ENCODE peak calls at places on chromosome 12, in four cellular contexts. One of them, this sample, is unnamed.

GRCh38 chr12:51827925-51828818 is 20.3 kb downstream of the FIGNL2 start:
- DNase-seq in HT-29: no peak
- DNase-seq in astrocyte of the hippocampus: peak; percentile 72
- DNase-seq in endothelial cell: no peak
- DNase-seq in this sample: no peak

GRCh38 chr12:123990512-123990911 is 17.5 kb downstream of the ZNF664 start:
- DNase-seq in astrocyte of the hippocampus: no peak
- DNase-seq in endothelial cell: peak; percentile 23
- DNase-seq in HT-29: no peak
- DNase-seq in this sample: no peak

GRCh38 chr12:57756406-57757341 is 1.8 kb downstream of the MARCHF9 start:
- DNase-seq in HT-29: peak; percentile 59
- DNase-seq in endothelial cell: peak; percentile 79
- DNase-seq in astrocyte of the hippocampus: peak; percentile 64
- DNase-seq in this sample: peak; percentile 93

GRCh38 chr12:124621296-124621660 is 53.9 kb upstream of the NCOR2 start:
- DNase-seq in astrocyte of the hippocampus: peak; percentile 94
- DNase-seq in endothelial cell: no peak
- DNase-seq in HT-29: no peak
- DNase-seq in this sample: no peak

GRCh38 chr12:15168279-15168678 is 52.9 kb downstream of the RERG start:
- DNase-seq in endothelial cell: no peak
- DNase-seq in HT-29: no peak
- DNase-seq in astrocyte of the hippocampus: no peak
- DNase-seq in this sample: no peak

GRCh38 chr12:105948331-105948730 is 190.4 kb downstream of the NUAK1 start:
- DNase-seq in astrocyte of the hippocampus: peak; percentile 92
- DNase-seq in endothelial cell: no peak
- DNase-seq in HT-29: no peak
- DNase-seq in this sample: no peak

GRCh38 chr12:70883855-70884254 is 36.7 kb downstream of the PTPRR start:
- DNase-seq in endothelial cell: no peak
- DNase-seq in HT-29: no peak
- DNase-seq in astrocyte of the hippocampus: no peak
- DNase-seq in this sample: no peak

GRCh38 chr12:123049398-123050250 is 69.1 kb downstream of the ARL6IP4 start:
- DNase-seq in astrocyte of the hippocampus: peak; percentile 66
- DNase-seq in HT-29: no peak
- DNase-seq in endothelial cell: no peak
- DNase-seq in this sample: no peak

GRCh38 chr12:57127101-57127709 is 1.1 kb upstream of the LRP1 start:
- DNase-seq in endothelial cell: peak; percentile 63
- DNase-seq in HT-29: peak; percentile 92
- DNase-seq in astrocyte of the hippocampus: peak; percentile 59
- DNase-seq in this sample: peak; percentile 90